ENCODE peak calls at places on chromosomes 16 and 17, in eight cellular contexts. Q is activated B cell treated with CpG ODN at 0.5 μM for 24 hours; M is ovary; K is stimulated activated CD4-positive, alpha-beta T cell treated with anti-CD3 and anti-CD28 coated beads, Interleukin-2, amount 100 ng/mL, for 24 hours; E is lower lobe of right lung; B is upper lobe of right lung; J is retina; W is GM23248. H is an unnamed sample.

GRCh38 chr17:42975265-42975664 is 4.6 kb downstream of the PTGES3L start:
- DNase-seq in B (no peak), W (no peak), E (no peak), K (no peak), Q (no peak), J (no peak), M (no peak), H (no peak)

GRCh38 chr16:75695708-75696107 is 5.6 kb downstream of the DUXB start:
- DNase-seq in E (no peak), W (no peak), M (no peak), J (no peak), B (no peak), K (no peak), Q (no peak), H (no peak)

GRCh38 chr16:649646-650045 is 481 bp downstream of the WDR90 start:
- DNase-seq in E (no peak), B (no peak), K (peak), M (no peak), Q (no peak), J (no peak), W (peak), H (no peak)

GRCh38 chr16:89519881-89520280 is 11.7 kb downstream of the SPG7 start:
- DNase-seq in Q (no peak), E (no peak), W (no peak), B (no peak), J (no peak), M (no peak), K (no peak), H (no peak)

GRCh38 chr16:49816782-49817370 is 39.0 kb downstream of the ZNF423 start:
- DNase-seq in Q (no peak), M (no peak), K (no peak), E (no peak), J (no peak), W (no peak), B (no peak), H (no peak)

GRCh38 chr17:65287040-65287439 is 149.9 kb downstream of the RGS9 start:
- DNase-seq in Q (no peak), J (no peak), K (no peak), W (peak), M (no peak), E (no peak), B (no peak), H (no peak)

GRCh38 chr16:57507414-57508083 is 21.3 kb upstream of the DOK4 start:
- DNase-seq in K (no peak), J (peak), B (no peak), Q (no peak), W (no peak), M (no peak), E (no peak), H (no peak)

GRCh38 chr17:32015245-32016013 is 8.2 kb downstream of the LRRC37B start:
- DNase-seq in K (no peak), E (no peak), M (no peak), W (no peak), B (no peak), J (no peak), Q (no peak), H (no peak)

GRCh38 chr16:27352026-27352425 is 38.3 kb downstream of the IL4R start:
- DNase-seq in E (no peak), W (no peak), Q (no peak), K (no peak), M (no peak), J (no peak), B (no peak), H (no peak)

GRCh38 chr16:54422159-54422558 is 135.6 kb upstream of the IRX3 start:
- DNase-seq in Q (no peak), K (no peak), E (no peak), M (no peak), J (no peak), W (no peak), B (no peak), H (no peak)